ENCODE peak calls at places on chromosomes 13 and 19, in nine cellular contexts. One of them, this sample, is unnamed.

GRCh38 chr19:47391510-47392223 is 27.7 kb downstream of the MEIS3 start:
- DNase-seq in left lung: peak
- DNase-seq in left ventricle myocardium inferior: peak
- DNase-seq in endothelial cell: peak
- DNase-seq in cardiac fibroblast: peak
- DNase-seq in keratinocyte: peak
- DNase-seq in Peyer's patch: peak
- DNase-seq in thyroid gland: peak
- DNase-seq in IMR-90: peak
- DNase-seq in this sample: peak

GRCh38 chr19:17302391-17303166 is 646 bp downstream of the ABHD8 start:
- DNase-seq in left lung: no peak
- DNase-seq in left ventricle myocardium inferior: no peak
- DNase-seq in endothelial cell: no peak
- DNase-seq in cardiac fibroblast: no peak
- DNase-seq in keratinocyte: no peak
- DNase-seq in Peyer's patch: no peak
- DNase-seq in thyroid gland: no peak
- DNase-seq in IMR-90: no peak
- DNase-seq in this sample: no peak

GRCh38 chr13:29743229-29743786 is 107.1 kb downstream of the UBL3 start:
- DNase-seq in left lung: no peak
- DNase-seq in left ventricle myocardium inferior: peak
- DNase-seq in endothelial cell: no peak
- DNase-seq in cardiac fibroblast: no peak
- DNase-seq in keratinocyte: no peak
- DNase-seq in Peyer's patch: no peak
- DNase-seq in thyroid gland: peak
- DNase-seq in IMR-90: peak
- DNase-seq in this sample: no peak

GRCh38 chr13:49450105-49450819 is 6.2 kb downstream of the SETDB2 start:
- DNase-seq in left lung: no peak
- DNase-seq in left ventricle myocardium inferior: no peak
- DNase-seq in endothelial cell: no peak
- DNase-seq in cardiac fibroblast: no peak
- DNase-seq in keratinocyte: no peak
- DNase-seq in Peyer's patch: no peak
- DNase-seq in thyroid gland: no peak
- DNase-seq in IMR-90: no peak
- DNase-seq in this sample: no peak

GRCh38 chr19:35330475-35330874 is 1.5 kb downstream of the CD22 start:
- DNase-seq in left lung: peak
- DNase-seq in left ventricle myocardium inferior: no peak
- DNase-seq in endothelial cell: no peak
- DNase-seq in cardiac fibroblast: no peak
- DNase-seq in keratinocyte: no peak
- DNase-seq in Peyer's patch: no peak
- DNase-seq in thyroid gland: no peak
- DNase-seq in IMR-90: no peak
- DNase-seq in this sample: peak

GRCh38 chr19:17263712-17264640 is 569 bp downstream of the USHBP1 start:
- DNase-seq in left lung: no peak
- DNase-seq in left ventricle myocardium inferior: no peak
- DNase-seq in endothelial cell: no peak
- DNase-seq in cardiac fibroblast: no peak
- DNase-seq in keratinocyte: no peak
- DNase-seq in Peyer's patch: no peak
- DNase-seq in thyroid gland: no peak
- DNase-seq in IMR-90: no peak
- DNase-seq in this sample: no peak

GRCh38 chr13:34258646-34259386 is 440.9 kb downstream of the RFC3 start:
- DNase-seq in left lung: no peak
- DNase-seq in left ventricle myocardium inferior: no peak
- DNase-seq in endothelial cell: no peak
- DNase-seq in cardiac fibroblast: no peak
- DNase-seq in keratinocyte: no peak
- DNase-seq in Peyer's patch: no peak
- DNase-seq in thyroid gland: no peak
- DNase-seq in IMR-90: no peak
- DNase-seq in this sample: no peak

GRCh38 chr13:102090532-102090931 is 311.3 kb downstream of the FGF14 start:
- DNase-seq in left lung: no peak
- DNase-seq in left ventricle myocardium inferior: no peak
- DNase-seq in endothelial cell: no peak
- DNase-seq in cardiac fibroblast: no peak
- DNase-seq in keratinocyte: no peak
- DNase-seq in Peyer's patch: no peak
- DNase-seq in thyroid gland: no peak
- DNase-seq in IMR-90: no peak
- DNase-seq in this sample: no peak

GRCh38 chr19:29448046-29448445 is 77.7 kb upstream of the VSTM2B start:
- DNase-seq in left lung: no peak
- DNase-seq in left ventricle myocardium inferior: no peak
- DNase-seq in endothelial cell: no peak
- DNase-seq in cardiac fibroblast: no peak
- DNase-seq in keratinocyte: no peak
- DNase-seq in Peyer's patch: no peak
- DNase-seq in thyroid gland: no peak
- DNase-seq in IMR-90: no peak
- DNase-seq in this sample: no peak

GRCh38 chr13:40494513-40494912 is 171.9 kb downstream of the FOXO1 start:
- DNase-seq in left lung: no peak
- DNase-seq in left ventricle myocardium inferior: no peak
- DNase-seq in endothelial cell: no peak
- DNase-seq in cardiac fibroblast: peak
- DNase-seq in keratinocyte: no peak
- DNase-seq in Peyer's patch: no peak
- DNase-seq in thyroid gland: no peak
- DNase-seq in IMR-90: no peak
- DNase-seq in this sample: no peak

GRCh38 chr13:113220141-113220598 is 10.8 kb downstream of the CUL4A start:
- DNase-seq in left lung: peak
- DNase-seq in left ventricle myocardium inferior: no peak
- DNase-seq in endothelial cell: no peak
- DNase-seq in cardiac fibroblast: no peak
- DNase-seq in keratinocyte: no peak
- DNase-seq in Peyer's patch: peak
- DNase-seq in thyroid gland: no peak
- DNase-seq in IMR-90: no peak
- DNase-seq in this sample: no peak

GRCh38 chr13:113219311-113219940 is 10.0 kb downstream of the CUL4A start:
- DNase-seq in left lung: peak
- DNase-seq in left ventricle myocardium inferior: no peak
- DNase-seq in endothelial cell: no peak
- DNase-seq in cardiac fibroblast: peak
- DNase-seq in keratinocyte: no peak
- DNase-seq in Peyer's patch: no peak
- DNase-seq in thyroid gland: no peak
- DNase-seq in IMR-90: peak
- DNase-seq in this sample: no peak

GRCh38 chr13:113224486-113224885 is 15.1 kb downstream of the CUL4A start:
- DNase-seq in left lung: no peak
- DNase-seq in left ventricle myocardium inferior: peak
- DNase-seq in endothelial cell: no peak
- DNase-seq in cardiac fibroblast: no peak
- DNase-seq in keratinocyte: no peak
- DNase-seq in Peyer's patch: no peak
- DNase-seq in thyroid gland: no peak
- DNase-seq in IMR-90: no peak
- DNase-seq in this sample: no peak

GRCh38 chr13:113216165-113217056 is 7.0 kb downstream of the CUL4A start:
- DNase-seq in left lung: no peak
- DNase-seq in left ventricle myocardium inferior: peak
- DNase-seq in endothelial cell: no peak
- DNase-seq in cardiac fibroblast: peak
- DNase-seq in keratinocyte: peak
- DNase-seq in Peyer's patch: no peak
- DNase-seq in thyroid gland: peak
- DNase-seq in IMR-90: peak
- DNase-seq in this sample: no peak

GRCh38 chr13:113220877-113221276 is 11.5 kb downstream of the CUL4A start:
- DNase-seq in left lung: peak
- DNase-seq in left ventricle myocardium inferior: peak
- DNase-seq in endothelial cell: no peak
- DNase-seq in cardiac fibroblast: peak
- DNase-seq in keratinocyte: no peak
- DNase-seq in Peyer's patch: no peak
- DNase-seq in thyroid gland: no peak
- DNase-seq in IMR-90: no peak
- DNase-seq in this sample: no peak
- TF ChIP-seq CTCF in left lung: no peak
- TF ChIP-seq CTCF in left ventricle myocardium inferior: peak
- TF ChIP-seq CTCF in endothelial cell: no peak
- TF ChIP-seq CTCF in cardiac fibroblast: peak
- TF ChIP-seq CTCF in keratinocyte: peak
- TF ChIP-seq CTCF in Peyer's patch: no peak
- TF ChIP-seq CTCF in thyroid gland: no peak
- TF ChIP-seq CTCF in IMR-90: peak
- TF ChIP-seq CTCF in this sample: no peak

DNA sequence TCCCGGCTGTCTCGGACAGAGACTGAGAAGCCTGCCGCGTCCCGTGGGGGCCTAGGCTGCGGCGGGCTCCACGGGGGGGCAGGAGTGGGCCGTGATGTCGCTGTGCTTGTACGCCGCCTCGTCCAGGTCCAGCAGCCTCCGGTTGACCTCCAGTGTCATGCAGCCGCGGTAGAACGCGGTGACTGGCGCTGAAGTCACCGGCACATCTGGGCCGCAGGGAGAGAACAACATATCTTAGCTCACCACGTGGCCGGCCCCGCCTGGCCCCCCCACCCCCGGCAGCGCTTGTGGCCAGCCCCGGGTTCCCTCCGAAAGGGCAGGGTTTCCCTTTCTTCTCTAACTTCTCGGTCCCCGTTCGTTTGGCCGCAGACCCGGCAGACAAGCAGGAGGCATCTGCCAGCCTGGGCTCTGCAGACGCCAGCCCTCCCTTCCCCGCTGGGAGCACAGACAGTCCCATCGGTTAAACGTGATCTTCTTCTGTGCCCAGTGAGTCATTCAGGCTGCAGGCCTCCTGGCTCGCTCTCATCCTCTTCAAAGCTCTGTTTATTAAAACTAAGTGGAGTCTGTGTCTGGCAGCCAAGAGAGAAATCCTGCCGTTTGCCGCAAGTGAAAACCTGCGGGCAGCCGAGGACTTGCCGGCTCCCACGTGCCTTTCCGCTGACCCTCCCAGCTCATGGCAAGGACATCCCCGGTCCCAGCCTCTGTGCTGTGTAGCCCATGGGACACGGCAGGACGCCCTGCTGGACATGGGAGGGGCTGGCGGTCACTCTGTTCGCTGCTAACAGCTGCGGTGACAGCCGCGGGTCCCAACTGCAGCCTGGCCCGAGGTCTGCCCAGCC is 42.8 kb downstream of the GAS6 start:
- DNase-seq in left lung: peak
- DNase-seq in left ventricle myocardium inferior: peak
- DNase-seq in endothelial cell: no peak
- DNase-seq in cardiac fibroblast: peak
- DNase-seq in keratinocyte: peak
- DNase-seq in Peyer's patch: no peak
- DNase-seq in thyroid gland: peak
- DNase-seq in IMR-90: peak
- DNase-seq in this sample: no peak
- TF ChIP-seq CTCF in left lung: no peak
- TF ChIP-seq CTCF in left ventricle myocardium inferior: peak
- TF ChIP-seq CTCF in endothelial cell: no peak
- TF ChIP-seq CTCF in cardiac fibroblast: peak
- TF ChIP-seq CTCF in keratinocyte: no peak
- TF ChIP-seq CTCF in Peyer's patch: no peak
- TF ChIP-seq CTCF in thyroid gland: no peak
- TF ChIP-seq CTCF in IMR-90: peak
- TF ChIP-seq CTCF in this sample: no peak

GRCh38 chr19:12770922-12771321 is 4.4 kb downstream of the HOOK2 start:
- DNase-seq in left lung: no peak
- DNase-seq in left ventricle myocardium inferior: no peak
- DNase-seq in endothelial cell: no peak
- DNase-seq in cardiac fibroblast: no peak
- DNase-seq in keratinocyte: no peak
- DNase-seq in Peyer's patch: no peak
- DNase-seq in thyroid gland: no peak
- DNase-seq in IMR-90: no peak
- DNase-seq in this sample: no peak

GRCh38 chr19:12772323-12772722 is 3.0 kb downstream of the HOOK2 start:
- DNase-seq in left lung: no peak
- DNase-seq in left ventricle myocardium inferior: peak
- DNase-seq in endothelial cell: no peak
- DNase-seq in cardiac fibroblast: no peak
- DNase-seq in keratinocyte: no peak
- DNase-seq in Peyer's patch: no peak
- DNase-seq in thyroid gland: no peak
- DNase-seq in IMR-90: no peak
- DNase-seq in this sample: no peak

GRCh38 chr19:12777217-12778019 is 2.1 kb upstream of the HOOK2 start:
- DNase-seq in left lung: peak
- DNase-seq in left ventricle myocardium inferior: peak
- DNase-seq in endothelial cell: peak
- DNase-seq in cardiac fibroblast: peak
- DNase-seq in keratinocyte: no peak
- DNase-seq in Peyer's patch: peak
- DNase-seq in thyroid gland: peak
- DNase-seq in IMR-90: peak
- DNase-seq in this sample: peak

GRCh38 chr19:12774588-12775555 is at the start of gene HOOK2:
- DNase-seq in left lung: peak
- DNase-seq in left ventricle myocardium inferior: no peak
- DNase-seq in endothelial cell: no peak
- DNase-seq in cardiac fibroblast: no peak
- DNase-seq in keratinocyte: peak
- DNase-seq in Peyer's patch: peak
- DNase-seq in thyroid gland: peak
- DNase-seq in IMR-90: no peak
- DNase-seq in this sample: no peak

DNA sequence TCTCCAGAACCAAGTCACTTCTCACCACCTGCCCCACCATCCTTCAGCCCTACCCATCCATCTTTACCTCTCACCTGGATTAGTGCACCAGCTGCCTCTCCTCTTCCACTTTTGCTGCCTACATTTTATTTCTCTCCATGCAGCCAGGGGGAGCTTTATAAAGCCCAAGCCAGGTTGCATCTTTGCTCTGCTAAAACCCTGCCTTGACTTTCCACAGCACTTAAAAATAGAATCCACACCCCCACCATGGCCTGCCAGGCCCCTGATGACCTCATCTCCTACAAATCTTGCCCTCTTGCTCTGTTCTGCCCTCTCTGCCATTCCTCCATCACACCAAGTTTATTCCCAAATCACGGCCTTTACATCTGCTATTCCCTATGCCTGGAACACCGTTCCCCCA is 1.8 kb downstream of the HOOK2 start:
- DNase-seq in left lung: no peak
- DNase-seq in left ventricle myocardium inferior: peak
- DNase-seq in endothelial cell: no peak
- DNase-seq in cardiac fibroblast: peak
- DNase-seq in keratinocyte: no peak
- DNase-seq in Peyer's patch: no peak
- DNase-seq in thyroid gland: no peak
- DNase-seq in IMR-90: peak
- DNase-seq in this sample: no peak
- TF ChIP-seq CTCF in left lung: no peak
- TF ChIP-seq CTCF in left ventricle myocardium inferior: peak
- TF ChIP-seq CTCF in endothelial cell: no peak
- TF ChIP-seq CTCF in cardiac fibroblast: peak
- TF ChIP-seq CTCF in keratinocyte: peak
- TF ChIP-seq CTCF in Peyer's patch: no peak
- TF ChIP-seq CTCF in thyroid gland: no peak
- TF ChIP-seq CTCF in IMR-90: peak
- TF ChIP-seq CTCF in this sample: peak

GRCh38 chr13:36848228-36848982 is 29.4 kb downstream of the RFXAP start:
- DNase-seq in left lung: no peak
- DNase-seq in left ventricle myocardium inferior: no peak
- DNase-seq in endothelial cell: no peak
- DNase-seq in cardiac fibroblast: peak
- DNase-seq in keratinocyte: no peak
- DNase-seq in Peyer's patch: no peak
- DNase-seq in thyroid gland: no peak
- DNase-seq in IMR-90: peak
- DNase-seq in this sample: no peak
- TF ChIP-seq CTCF in left lung: no peak
- TF ChIP-seq CTCF in left ventricle myocardium inferior: peak
- TF ChIP-seq CTCF in endothelial cell: peak
- TF ChIP-seq CTCF in cardiac fibroblast: no peak
- TF ChIP-seq CTCF in keratinocyte: peak
- TF ChIP-seq CTCF in Peyer's patch: no peak
- TF ChIP-seq CTCF in thyroid gland: no peak
- TF ChIP-seq CTCF in IMR-90: peak
- TF ChIP-seq CTCF in this sample: peak

This sample was measured in GM10248.